ENCODE peak calls at places on chromosomes 1 and 21, in four cellular contexts. E, I, B and A are unnamed samples.

GRCh38 chr1:94298861-94299260 is 61.5 kb upstream of the ARHGAP29 start:
- DNase-seq in E (no peak), I (no peak), B (no peak), A (no peak)

GRCh38 chr1:112533029-112533428 is 24.3 kb downstream of the WNT2B start:
- DNase-seq in E (no peak), I (no peak), B (no peak), A (no peak)

GRCh38 chr1:74652711-74653131 is 20.9 kb downstream of the ERICH3 start:
- DNase-seq in E (no peak), I (peak; percentile 83), B (no peak), A (peak; percentile 6)

GRCh38 chr1:95010158-95010557 is 62.6 kb downstream of the ALG14 start:
- DNase-seq in E (no peak), I (no peak), B (no peak), A (no peak)

GRCh38 chr1:245458761-245459174 is 304.0 kb downstream of the KIF26B start:
- DNase-seq in E (peak; percentile 74), I (no peak), B (no peak), A (no peak)

GRCh38 chr1:241447056-241447649 is 72.4 kb downstream of the FH start:
- DNase-seq in E (no peak), I (no peak), B (no peak), A (no peak)

GRCh38 chr1:97139512-97139911 is 417.9 kb downstream of the PTBP2 start:
- DNase-seq in E (no peak), I (no peak), B (no peak), A (no peak)

GRCh38 chr21:35649186-35649585 is 411.1 kb downstream of the SETD4 start:
- DNase-seq in E (no peak), I (no peak), B (no peak), A (no peak)

GRCh38 chr1:61307422-61308140 is 225.2 kb downstream of the NFIA start:
- DNase-seq in E (no peak), I (no peak), B (no peak), A (no peak)

GRCh38 chr1:45802343-45803298 is 791 bp upstream of the MAST2 start:
- DNase-seq in E (peak; percentile 73), I (no peak), B (peak; percentile 91), A (peak; percentile 41)

GRCh38 chr21:37532868-37533780 is 166.6 kb downstream of the DYRK1A start:
- DNase-seq in E (no peak), I (no peak), B (peak; percentile 69), A (no peak)

GRCh38 chr1:173459885-173460284 is 17.2 kb upstream of the PRDX6 start:
- DNase-seq in E (no peak), I (no peak), B (no peak), A (no peak)

DNA sequence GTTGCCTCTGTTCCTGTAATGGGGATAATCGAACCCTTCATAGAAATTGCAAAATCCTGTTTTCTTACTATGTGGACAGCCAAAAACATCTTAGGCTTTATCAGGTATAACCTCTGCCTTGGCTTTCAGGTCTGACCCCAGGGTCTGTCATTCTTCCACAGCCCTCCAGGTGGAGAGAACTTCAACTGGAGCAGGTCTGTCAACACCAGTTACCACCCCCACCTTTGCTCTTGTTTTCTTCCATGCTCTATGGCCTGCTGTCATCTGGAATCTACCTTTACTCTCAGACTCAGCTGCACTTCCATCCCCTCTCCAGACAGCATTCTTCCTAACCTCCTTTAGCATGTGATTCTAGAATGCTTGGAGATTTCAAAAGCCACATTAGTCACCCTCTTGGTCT is 10.4 kb upstream of the GJA9 start:
- DNase-seq in E (no peak), I (no peak), B (peak; percentile 53), A (no peak)
- TF ChIP-seq SPI1 in E (no peak), I (no peak), B (no peak), A (no peak)

DNA sequence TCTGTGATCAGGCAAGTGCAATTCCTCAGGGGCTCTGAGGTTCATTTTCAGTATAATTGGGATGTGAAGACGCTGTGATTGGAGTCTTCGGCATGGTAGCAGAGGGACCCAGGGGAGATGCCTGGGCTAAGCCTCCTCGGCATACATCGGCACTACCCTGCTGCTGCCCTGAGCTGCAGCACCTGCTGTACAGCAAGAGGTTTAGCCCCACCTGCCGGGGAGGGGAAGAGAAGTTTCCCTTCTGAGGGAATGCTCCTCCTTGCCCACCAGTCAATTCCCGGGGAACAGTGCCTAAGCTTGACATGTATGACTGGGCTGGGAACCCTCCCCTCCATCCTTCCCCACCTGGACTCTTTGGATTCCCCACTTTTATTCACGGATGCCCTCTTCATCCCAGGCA is 24.9 kb downstream of the CNIH3 start:
- DNase-seq in E (no peak), I (no peak), B (peak; percentile 29), A (no peak)
- TF ChIP-seq SPI1 in E (no peak), I (no peak), B (no peak), A (no peak)

GRCh38 chr1:234570741-234571140 is 39.2 kb downstream of the IRF2BP2 start:
- DNase-seq in E (no peak), I (no peak), B (no peak), A (no peak)

GRCh38 chr1:234570336-234570735 is 39.6 kb downstream of the IRF2BP2 start:
- DNase-seq in E (no peak), I (no peak), B (no peak), A (no peak)

GRCh38 chr1:234572966-234573365 is 37.0 kb downstream of the IRF2BP2 start:
- DNase-seq in E (no peak), I (no peak), B (no peak), A (no peak)

GRCh38 chr1:234571692-234572091 is 38.3 kb downstream of the IRF2BP2 start:
- DNase-seq in E (no peak), I (no peak), B (no peak), A (no peak)

GRCh38 chr1:234573711-234574299 is 36.2 kb downstream of the IRF2BP2 start:
- DNase-seq in E (peak; percentile 45), I (no peak), B (no peak), A (no peak)
- TF ChIP-seq SPI1 in E (no peak), I (no peak), B (no peak), A (no peak)

GRCh38 chr1:42730002-42730401 is 10.0 kb downstream of the CLDN19 start:
- DNase-seq in E (no peak), I (no peak), B (peak; percentile 56), A (no peak)

GRCh38 chr1:42733415-42734200 is 6.4 kb downstream of the CLDN19 start:
- DNase-seq in E (no peak), I (no peak), B (no peak), A (no peak)

GRCh38 chr1:42734201-42735035 is 5.6 kb downstream of the CLDN19 start:
- DNase-seq in E (no peak), I (no peak), B (no peak), A (no peak)

GRCh38 chr1:42732126-42732680 is 7.8 kb downstream of the CLDN19 start:
- DNase-seq in E (no peak), I (no peak), B (no peak), A (no peak)

GRCh38 chr1:42730988-42731387 is 9.0 kb downstream of the CLDN19 start:
- DNase-seq in E (no peak), I (no peak), B (peak; percentile 72), A (no peak)
- TF ChIP-seq SPI1 in E (no peak), I (no peak), B (no peak), A (no peak)

GRCh38 chr1:24139159-24139489 is 3.8 kb downstream of the IL22RA1 start:
- DNase-seq in E (no peak), I (no peak), B (no peak), A (no peak)

GRCh38 chr1:24139846-24140425 is 3.0 kb downstream of the IL22RA1 start:
- DNase-seq in E (no peak), I (no peak), B (no peak), A (no peak)

GRCh38 chr1:24141311-24141997 is 1.5 kb downstream of the IL22RA1 start:
- DNase-seq in E (no peak), I (no peak), B (no peak), A (no peak)

GRCh38 chr1:24140741-24141181 is 2.2 kb downstream of the IL22RA1 start:
- DNase-seq in E (no peak), I (no peak), B (no peak), A (no peak)

DNA sequence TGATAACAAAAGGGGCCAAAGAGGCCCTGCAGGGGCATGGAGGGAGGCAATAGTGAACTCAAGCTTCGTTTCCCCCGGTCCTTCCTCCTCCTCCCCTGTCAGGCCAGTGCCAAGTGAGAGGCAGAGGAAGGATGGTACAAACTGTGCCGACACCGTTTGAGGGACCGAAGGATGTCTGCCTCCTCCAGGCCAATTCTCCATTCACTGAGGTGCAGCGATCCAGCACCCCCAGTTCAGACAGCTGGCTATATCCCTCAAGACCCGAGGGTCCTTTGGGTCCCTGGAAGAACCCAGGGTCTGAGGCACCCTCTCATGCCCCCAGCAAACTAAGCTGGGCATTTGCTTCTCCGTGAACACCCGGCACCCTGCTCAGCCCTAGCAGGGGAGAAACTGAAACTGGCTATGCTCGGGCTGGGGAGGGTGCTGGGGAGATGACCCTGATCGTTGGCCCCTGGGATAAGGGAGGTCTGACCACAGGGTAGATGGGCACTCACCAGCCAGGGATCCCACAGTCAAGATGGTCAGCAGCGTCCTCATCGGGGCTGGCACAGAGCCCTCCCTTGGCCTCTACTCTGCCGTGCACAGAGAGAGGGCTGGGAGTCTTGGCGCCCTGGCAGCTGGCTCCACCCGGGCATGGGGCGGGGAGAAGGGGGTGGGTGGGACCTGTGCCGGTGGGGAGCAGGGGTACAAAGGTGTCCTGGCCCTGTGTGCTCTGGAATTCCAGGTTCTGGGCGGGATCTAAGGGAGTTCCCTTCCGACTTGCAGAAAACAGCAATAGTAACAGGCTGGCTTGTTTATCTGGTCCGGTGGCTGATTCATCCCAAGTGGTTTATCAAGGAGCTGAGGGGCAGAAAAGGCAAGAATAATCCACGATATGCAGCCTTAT is at the start of gene IL22RA1:
- DNase-seq in E (no peak), I (no peak), B (no peak), A (no peak)
- TF ChIP-seq SPI1 in E (no peak), I (no peak), B (no peak), A (no peak)

DNA sequence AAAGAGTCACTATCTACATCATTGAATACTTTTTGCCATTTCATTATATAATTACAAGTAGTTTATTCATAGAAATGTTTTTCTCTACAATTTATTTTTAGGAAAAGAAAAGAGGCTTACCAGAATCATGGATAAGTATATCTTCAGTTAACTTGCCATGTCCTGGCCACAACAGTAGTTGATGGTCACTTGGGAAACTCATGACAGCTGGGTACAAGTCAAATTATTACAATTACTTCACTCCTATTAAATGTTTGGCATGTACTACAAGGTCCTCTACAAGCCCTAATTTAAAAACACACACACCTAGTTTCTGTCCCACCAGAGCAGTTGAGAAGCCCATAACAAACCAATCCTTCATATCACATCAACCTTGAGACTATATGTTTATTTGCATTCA is 29.4 kb downstream of the PALMD start:
- DNase-seq in E (no peak), I (no peak), B (no peak), A (no peak)
- TF ChIP-seq SPI1 in E (no peak), I (no peak), B (no peak), A (no peak)